ENCODE peak calls at places on chromosomes 6 and 20, in ten cellular contexts. T, C, Y, L, N, O, X, U, V and W are unnamed samples.
A peak's percentile ranks its signal among the peaks of the same experiment; 100 is the strongest.

GRCh38 chr6:140485740-140486467 is 1111.5 kb upstream of the CITED2 start:
- DNase-seq in T (peak; percentile 90), C (no peak), Y (peak; percentile 89), L (peak; percentile 92), N (no peak), O (peak; percentile 43), X (peak; percentile 91), U (no peak), V (peak; percentile 64), W (peak; percentile 69)

GRCh38 chr6:683742-684440 is 9.0 kb downstream of the EXOC2 start:
- DNase-seq in T (peak; percentile 78), C (peak; percentile 72), Y (peak; percentile 92), L (peak; percentile 67), N (no peak), O (peak; percentile 59), X (peak; percentile 82), U (no peak), V (no peak), W (peak; percentile 79)

GRCh38 chr6:35128496-35128895 is 12.6 kb downstream of the TCP11 start:
- DNase-seq in T (no peak), C (no peak), Y (peak; percentile 34), L (peak; percentile 64), N (no peak), O (peak; percentile 76), X (no peak), U (no peak), V (no peak), W (no peak)

GRCh38 chr20:35776513-35777101 is 4.8 kb downstream of the PHF20 start:
- DNase-seq in T (peak; percentile 76), C (no peak), Y (peak; percentile 52), L (peak; percentile 75), N (no peak), O (no peak), X (peak; percentile 80), U (no peak), V (peak; percentile 64), W (no peak)

GRCh38 chr20:38473353-38473795 is 731 bp downstream of the RALGAPB start:
- DNase-seq in T (peak; percentile 26), C (peak; percentile 9), Y (no peak), L (peak; percentile 57), N (no peak), O (no peak), X (peak; percentile 36), U (peak; percentile 16), V (no peak), W (no peak)

GRCh38 chr20:57957397-57958049 is 247.7 kb upstream of the PMEPA1 start:
- DNase-seq in T (no peak), C (peak; percentile 29), Y (peak; percentile 34), L (peak; percentile 77), N (no peak), O (no peak), X (no peak), U (no peak), V (no peak), W (no peak)

GRCh38 chr20:3312940-3313656 is 74.1 kb upstream of the SLC4A11 start:
- DNase-seq in T (peak; percentile 80), C (no peak), Y (peak; percentile 30), L (peak; percentile 79), N (no peak), O (no peak), X (peak; percentile 87), U (no peak), V (no peak), W (no peak)

GRCh38 chr6:12060780-12061619 is 48.9 kb downstream of the HIVEP1 start:
- DNase-seq in T (peak; percentile 77), C (no peak), Y (peak; percentile 56), L (no peak), N (peak; percentile 93), O (peak; percentile 22), X (peak; percentile 84), U (peak; percentile 66), V (no peak), W (no peak)

GRCh38 chr6:31882344-31882743 is 3.5 kb upstream of the SLC44A4 start:
- DNase-seq in T (peak; percentile 21), C (no peak), Y (no peak), L (peak; percentile 78), N (no peak), O (no peak), X (peak; percentile 39), U (no peak), V (no peak), W (peak; percentile 21)

GRCh38 chr6:38349795-38350194 is 289.9 kb downstream of the BTBD9 start:
- DNase-seq in T (peak; percentile 63), C (peak; percentile 43), Y (peak; percentile 53), L (peak; percentile 27), N (no peak), O (peak; percentile 75), X (peak; percentile 74), U (no peak), V (no peak), W (peak; percentile 81)

GRCh38 chr20:51417745-51418529 is 124.6 kb downstream of the NFATC2 start:
- DNase-seq in T (no peak), C (no peak), Y (no peak), L (no peak), N (peak; percentile 70), O (no peak), X (no peak), U (peak; percentile 37), V (no peak), W (no peak)

GRCh38 chr6:148671085-148671484 is 75.7 kb upstream of the UST start:
- DNase-seq in T (no peak), C (no peak), Y (no peak), L (no peak), N (no peak), O (no peak), X (no peak), U (no peak), V (no peak), W (no peak)

GRCh38 chr6:150711061-150711460 is 111.4 kb downstream of the PLEKHG1 start:
- DNase-seq in T (no peak), C (no peak), Y (no peak), L (no peak), N (no peak), O (no peak), X (no peak), U (no peak), V (no peak), W (no peak)

GRCh38 chr6:150712502-150713252 is 113.0 kb downstream of the PLEKHG1 start:
- DNase-seq in T (no peak), C (no peak), Y (no peak), L (no peak), N (no peak), O (no peak), X (no peak), U (no peak), V (no peak), W (no peak)

GRCh38 chr6:150713876-150714275 is 114.2 kb downstream of the PLEKHG1 start:
- DNase-seq in T (no peak), C (no peak), Y (no peak), L (no peak), N (no peak), O (no peak), X (peak; percentile 41), U (no peak), V (no peak), W (no peak)

GRCh38 chr6:150711584-150712501 is 112.2 kb downstream of the PLEKHG1 start:
- DNase-seq in T (peak; percentile 19), C (no peak), Y (no peak), L (no peak), N (no peak), O (no peak), X (peak; percentile 70), U (no peak), V (no peak), W (no peak)

DNA sequence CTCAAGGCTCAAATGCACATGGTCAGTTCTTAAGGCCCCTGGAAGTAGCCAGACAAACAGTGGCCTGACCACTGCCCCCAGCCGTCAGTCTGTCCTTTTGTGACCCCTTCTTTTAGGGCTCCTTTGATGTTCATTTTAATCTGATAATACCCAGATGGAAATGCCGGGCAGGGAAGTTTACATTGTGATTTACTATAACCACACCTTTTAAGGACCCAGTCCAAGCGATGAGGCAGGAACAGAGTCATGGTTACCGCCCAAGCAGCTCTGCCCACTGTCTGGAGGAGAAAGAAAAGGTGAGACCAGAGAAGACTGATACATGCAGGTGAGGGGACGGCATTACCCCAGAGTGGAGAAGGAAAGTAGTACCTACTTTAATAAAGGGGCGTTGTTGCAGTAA is 110.6 kb downstream of the PLEKHG1 start:
- DNase-seq in T (no peak), C (no peak), Y (no peak), L (no peak), N (no peak), O (no peak), X (no peak), U (no peak), V (no peak), W (no peak)
- TF ChIP-seq CTCF in T (no peak), C (no peak), Y (no peak), L (no peak), N (no peak), O (no peak), X (no peak), U (no peak), V (no peak), W (no peak)

GRCh38 chr6:105621564-105622175 is 218.8 kb upstream of the PREP start:
- DNase-seq in T (no peak), C (no peak), Y (no peak), L (no peak), N (no peak), O (no peak), X (no peak), U (no peak), V (no peak), W (no peak)
- H3K4me3 ChIP-seq in T (no peak overlapping the region), C (no peak overlapping the region), Y (no peak overlapping the region), L (no peak overlapping the region), N (no peak overlapping the region), O (no peak overlapping the region), X (no peak overlapping the region), U (no peak overlapping the region), V (no peak overlapping the region), W (no peak overlapping the region)

DNA sequence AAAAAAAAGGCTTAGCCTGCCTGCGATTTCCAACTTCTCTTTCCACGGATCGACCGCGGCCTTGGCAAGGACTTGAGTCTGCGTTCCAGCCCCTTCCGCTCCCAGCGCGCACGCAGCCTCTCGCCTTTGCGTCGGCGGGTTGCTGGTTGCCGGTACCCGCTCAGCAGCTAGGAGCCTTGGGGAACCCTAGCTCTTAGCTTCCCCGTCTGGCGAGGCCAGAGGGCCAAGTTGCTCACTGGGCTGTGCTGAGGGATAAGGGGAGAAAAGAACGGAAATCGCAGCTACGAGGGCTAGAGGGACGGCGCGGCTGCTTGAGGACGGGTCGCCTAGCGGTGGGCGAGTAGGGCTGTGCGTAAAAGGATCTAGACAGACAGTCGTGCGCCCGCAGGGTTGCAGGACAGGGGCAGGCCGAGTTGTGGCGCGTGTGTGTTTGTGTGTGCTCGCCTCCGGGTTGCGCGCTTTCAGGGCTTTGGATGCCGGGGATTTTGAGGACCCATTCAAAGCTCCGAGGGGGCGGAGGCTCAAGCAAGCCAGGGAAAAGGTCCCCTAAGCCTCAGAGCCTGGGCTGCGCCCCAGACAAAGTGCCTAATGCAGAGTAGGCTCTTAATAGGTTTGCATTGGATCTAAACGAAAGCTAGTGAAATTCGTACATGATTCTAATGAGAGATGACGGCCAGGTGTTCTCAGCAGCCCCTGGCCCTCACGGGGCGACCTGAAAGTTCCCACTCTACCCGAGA is 40.5 kb upstream of the OSTM1 start:
- DNase-seq in T (peak; percentile 82), C (no peak), Y (peak; percentile 59), L (peak; percentile 67), N (peak; percentile 89), O (peak; percentile 51), X (peak; percentile 90), U (no peak), V (peak; percentile 32), W (peak; percentile 8)
- TF ChIP-seq CTCF in T (peak; percentile 22), C (no peak), Y (peak; percentile 39), L (no peak), N (no peak), O (peak; percentile 39), X (no peak), U (no peak), V (no peak), W (peak; percentile 27)

GRCh38 chr6:10409160-10409765 is 5.6 kb downstream of the TFAP2A start:
- DNase-seq in T (no peak), C (no peak), Y (no peak), L (no peak), N (no peak), O (no peak), X (no peak), U (no peak), V (no peak), W (no peak)
- H3K4me3 ChIP-seq in T (peak overlapping the region; percentile 72), C (peak overlapping the region; percentile 83), Y (peak overlapping the region; percentile 66), L (peak overlapping the region; percentile 68), N (no peak overlapping the region), O (no peak overlapping the region), X (no peak overlapping the region), U (no peak overlapping the region), V (no peak overlapping the region), W (peak overlapping the region; percentile 43)